ENCODE peak calls at places on chromosomes 13 and 19, in seven cellular contexts. One of them, this sample, is unnamed.
A peak's percentile ranks its signal among the peaks of the same experiment; 100 is the strongest.

GRCh38 chr19:2154587-2155075 is 3.3 kb upstream of the AP3D1 start:
- DNase-seq in AG09309: no peak
- DNase-seq in CD4-positive, alpha-beta memory T cell: no peak
- DNase-seq in EL: peak; percentile 90
- DNase-seq in heart left ventricle: no peak
- DNase-seq in AG09319: no peak
- DNase-seq in neural crest cell: no peak
- DNase-seq in this sample: peak; percentile 98

GRCh38 chr19:48975947-48976847 is 11.1 kb downstream of the FTL start:
- DNase-seq in AG09309: no peak
- DNase-seq in CD4-positive, alpha-beta memory T cell: peak; percentile 54
- DNase-seq in EL: no peak
- DNase-seq in heart left ventricle: no peak
- DNase-seq in AG09319: no peak
- DNase-seq in neural crest cell: peak; percentile 41
- DNase-seq in this sample: peak; percentile 42

GRCh38 chr13:28037399-28037798 is 48.9 kb upstream of the URAD start:
- DNase-seq in AG09309: no peak
- DNase-seq in CD4-positive, alpha-beta memory T cell: no peak
- DNase-seq in EL: peak; percentile 49
- DNase-seq in heart left ventricle: no peak
- DNase-seq in AG09319: no peak
- DNase-seq in neural crest cell: no peak
- DNase-seq in this sample: peak; percentile 58

GRCh38 chr13:82878536-82878935 is 1003.7 kb downstream of the SLITRK1 start:
- DNase-seq in AG09309: peak; percentile 7
- DNase-seq in CD4-positive, alpha-beta memory T cell: no peak
- DNase-seq in EL: peak; percentile 68
- DNase-seq in heart left ventricle: no peak
- DNase-seq in AG09319: no peak
- DNase-seq in neural crest cell: no peak
- DNase-seq in this sample: peak; percentile 69

GRCh38 chr19:13208964-13209796 is 59.0 kb downstream of the IER2 start:
- DNase-seq in AG09309: no peak
- DNase-seq in CD4-positive, alpha-beta memory T cell: no peak
- DNase-seq in EL: no peak
- DNase-seq in heart left ventricle: no peak
- DNase-seq in AG09319: no peak
- DNase-seq in neural crest cell: no peak
- DNase-seq in this sample: no peak

GRCh38 chr19:4373601-4374441 is 26.5 kb downstream of the SH3GL1 start:
- DNase-seq in AG09309: no peak
- DNase-seq in CD4-positive, alpha-beta memory T cell: no peak
- DNase-seq in EL: no peak
- DNase-seq in heart left ventricle: peak; percentile 71
- DNase-seq in AG09319: no peak
- DNase-seq in neural crest cell: no peak
- DNase-seq in this sample: peak; percentile 77

GRCh38 chr13:110640591-110641029 is 25.3 kb downstream of the NAXD start:
- DNase-seq in AG09309: no peak
- DNase-seq in CD4-positive, alpha-beta memory T cell: no peak
- DNase-seq in EL: no peak
- DNase-seq in heart left ventricle: peak; percentile 62
- DNase-seq in AG09319: no peak
- DNase-seq in neural crest cell: no peak
- DNase-seq in this sample: peak; percentile 19

GRCh38 chr13:25930655-25931054 is 121.2 kb downstream of the SHISA2 start:
- DNase-seq in AG09309: no peak
- DNase-seq in CD4-positive, alpha-beta memory T cell: no peak
- DNase-seq in EL: no peak
- DNase-seq in heart left ventricle: no peak
- DNase-seq in AG09319: no peak
- DNase-seq in neural crest cell: no peak
- DNase-seq in this sample: no peak

GRCh38 chr19:3593156-3593555 is 7.9 kb downstream of the GIPC3 start:
- DNase-seq in AG09309: no peak
- DNase-seq in CD4-positive, alpha-beta memory T cell: no peak
- DNase-seq in EL: no peak
- DNase-seq in heart left ventricle: no peak
- DNase-seq in AG09319: no peak
- DNase-seq in neural crest cell: no peak
- DNase-seq in this sample: no peak

GRCh38 chr19:10228925-10229324 is 2.2 kb downstream of the S1PR2 start:
- DNase-seq in AG09309: no peak
- DNase-seq in CD4-positive, alpha-beta memory T cell: peak; percentile 54
- DNase-seq in EL: peak; percentile 44
- DNase-seq in heart left ventricle: no peak
- DNase-seq in AG09319: no peak
- DNase-seq in neural crest cell: no peak
- DNase-seq in this sample: peak; percentile 49

GRCh38 chr19:4119763-4120162 is 4.2 kb downstream of the MAP2K2 start:
- DNase-seq in AG09309: no peak
- DNase-seq in CD4-positive, alpha-beta memory T cell: no peak
- DNase-seq in EL: no peak
- DNase-seq in heart left ventricle: no peak
- DNase-seq in AG09319: no peak
- DNase-seq in neural crest cell: no peak
- DNase-seq in this sample: no peak

GRCh38 chr19:6613711-6614110 is 22.8 kb upstream of the CD70 start:
- DNase-seq in AG09309: peak; percentile 47
- DNase-seq in CD4-positive, alpha-beta memory T cell: no peak
- DNase-seq in EL: no peak
- DNase-seq in heart left ventricle: no peak
- DNase-seq in AG09319: peak; percentile 39
- DNase-seq in neural crest cell: no peak
- DNase-seq in this sample: no peak

GRCh38 chr19:10773969-10774368 is 56.1 kb downstream of the DNM2 start:
- DNase-seq in AG09309: no peak
- DNase-seq in CD4-positive, alpha-beta memory T cell: no peak
- DNase-seq in EL: no peak
- DNase-seq in heart left ventricle: no peak
- DNase-seq in AG09319: no peak
- DNase-seq in neural crest cell: no peak
- DNase-seq in this sample: no peak

GRCh38 chr19:19539738-19540703 is 2.0 kb downstream of the CILP2 start:
- DNase-seq in AG09309: no peak
- DNase-seq in CD4-positive, alpha-beta memory T cell: peak; percentile 51
- DNase-seq in EL: peak; percentile 45
- DNase-seq in heart left ventricle: peak; percentile 69
- DNase-seq in AG09319: no peak
- DNase-seq in neural crest cell: no peak
- DNase-seq in this sample: peak; percentile 64

GRCh38 chr13:24307211-24308067 is 1.9 kb upstream of the C1QTNF9 start:
- DNase-seq in AG09309: no peak
- DNase-seq in CD4-positive, alpha-beta memory T cell: no peak
- DNase-seq in EL: no peak
- DNase-seq in heart left ventricle: no peak
- DNase-seq in AG09319: no peak
- DNase-seq in neural crest cell: no peak
- DNase-seq in this sample: no peak

GRCh38 chr13:113978741-113979481 is 5.0 kb upstream of the C13orf46 start:
- DNase-seq in AG09309: no peak
- DNase-seq in CD4-positive, alpha-beta memory T cell: no peak
- DNase-seq in EL: no peak
- DNase-seq in heart left ventricle: peak; percentile 24
- DNase-seq in AG09319: no peak
- DNase-seq in neural crest cell: no peak
- DNase-seq in this sample: no peak

GRCh38 chr13:110323172-110323851 is 16.2 kb downstream of the COL4A2 start:
- DNase-seq in AG09309: no peak
- DNase-seq in CD4-positive, alpha-beta memory T cell: no peak
- DNase-seq in EL: peak; percentile 97
- DNase-seq in heart left ventricle: no peak
- DNase-seq in AG09319: no peak
- DNase-seq in neural crest cell: no peak
- DNase-seq in this sample: peak; percentile 95

GRCh38 chr13:43301341-43301969 is 278.1 kb downstream of the DNAJC15 start:
- DNase-seq in AG09309: no peak
- DNase-seq in CD4-positive, alpha-beta memory T cell: no peak
- DNase-seq in EL: peak; percentile 75
- DNase-seq in heart left ventricle: no peak
- DNase-seq in AG09319: no peak
- DNase-seq in neural crest cell: no peak
- DNase-seq in this sample: peak; percentile 58

GRCh38 chr19:45211751-45212381 is 33.3 kb downstream of the BLOC1S3 start:
- DNase-seq in AG09309: no peak
- DNase-seq in CD4-positive, alpha-beta memory T cell: no peak
- DNase-seq in EL: no peak
- DNase-seq in heart left ventricle: peak; percentile 63
- DNase-seq in AG09319: no peak
- DNase-seq in neural crest cell: no peak
- DNase-seq in this sample: no peak

GRCh38 chr13:42041017-42041683 is 7.3 kb upstream of the DGKH start:
- DNase-seq in AG09309: no peak
- DNase-seq in CD4-positive, alpha-beta memory T cell: peak; percentile 28
- DNase-seq in EL: peak; percentile 66
- DNase-seq in heart left ventricle: peak; percentile 56
- DNase-seq in AG09319: no peak
- DNase-seq in neural crest cell: peak; percentile 37
- DNase-seq in this sample: peak; percentile 57

GRCh38 chr13:78054152-78054551 is 135.5 kb upstream of the EDNRB start:
- DNase-seq in AG09309: no peak
- DNase-seq in CD4-positive, alpha-beta memory T cell: no peak
- DNase-seq in EL: no peak
- DNase-seq in heart left ventricle: no peak
- DNase-seq in AG09319: no peak
- DNase-seq in neural crest cell: no peak
- DNase-seq in this sample: no peak

GRCh38 chr13:29855784-29856183 is 5.4 kb upstream of the UBL3 start:
- DNase-seq in AG09309: no peak
- DNase-seq in CD4-positive, alpha-beta memory T cell: no peak
- DNase-seq in EL: no peak
- DNase-seq in heart left ventricle: no peak
- DNase-seq in AG09319: no peak
- DNase-seq in neural crest cell: no peak
- DNase-seq in this sample: no peak

GRCh38 chr13:84430015-84430414 is 547.7 kb upstream of the SLITRK1 start:
- DNase-seq in AG09309: no peak
- DNase-seq in CD4-positive, alpha-beta memory T cell: no peak
- DNase-seq in EL: peak; percentile 83
- DNase-seq in heart left ventricle: no peak
- DNase-seq in AG09319: no peak
- DNase-seq in neural crest cell: no peak
- DNase-seq in this sample: peak; percentile 90

GRCh38 chr13:41597348-41598041 is 140.1 kb downstream of the RGCC start:
- DNase-seq in AG09309: no peak
- DNase-seq in CD4-positive, alpha-beta memory T cell: no peak
- DNase-seq in EL: peak; percentile 14
- DNase-seq in heart left ventricle: no peak
- DNase-seq in AG09319: no peak
- DNase-seq in neural crest cell: no peak
- DNase-seq in this sample: peak; percentile 38

GRCh38 chr13:74974234-74974879 is 507.6 kb downstream of the TBC1D4 start:
- DNase-seq in AG09309: no peak
- DNase-seq in CD4-positive, alpha-beta memory T cell: no peak
- DNase-seq in EL: no peak
- DNase-seq in heart left ventricle: no peak
- DNase-seq in AG09319: no peak
- DNase-seq in neural crest cell: no peak
- DNase-seq in this sample: no peak

GRCh38 chr19:16367269-16367683 is 42.6 kb downstream of the KLF2 start:
- DNase-seq in AG09309: no peak
- DNase-seq in CD4-positive, alpha-beta memory T cell: peak; percentile 84
- DNase-seq in EL: no peak
- DNase-seq in heart left ventricle: peak; percentile 11
- DNase-seq in AG09319: no peak
- DNase-seq in neural crest cell: no peak
- DNase-seq in this sample: no peak

GRCh38 chr19:40582467-40582866 is 5.8 kb downstream of the SHKBP1 start:
- DNase-seq in AG09309: no peak
- DNase-seq in CD4-positive, alpha-beta memory T cell: no peak
- DNase-seq in EL: no peak
- DNase-seq in heart left ventricle: no peak
- DNase-seq in AG09319: no peak
- DNase-seq in neural crest cell: no peak
- DNase-seq in this sample: no peak